ENCODE peak calls at places on chromosomes 5 and 9, in six cellular contexts. I, R, S, B, C and D are unnamed samples.
A peak's percentile ranks its signal among the peaks of the same experiment; 100 is the strongest.

GRCh38 chr5:124599048-124599973 is 147.1 kb downstream of the ZNF608 start:
- DNase-seq in I (peak; percentile 61), R (no peak), S (no peak), B (no peak), C (no peak), D (peak; percentile 54)

GRCh38 chr9:116156621-116157314 is 3.2 kb downstream of the PAPPA start:
- DNase-seq in I (peak; percentile 78), R (no peak), S (no peak), B (no peak), C (no peak), D (peak; percentile 93)

GRCh38 chr5:134438641-134439621 is 27.2 kb upstream of the CDKN2AIPNL start:
- DNase-seq in I (peak; percentile 98), R (no peak), S (no peak), B (peak; percentile 97), C (no peak), D (peak; percentile 100)

GRCh38 chr5:61051267-61051666 is 106.3 kb downstream of the NDUFAF2 start:
- DNase-seq in I (peak; percentile 73), R (no peak), S (no peak), B (peak; percentile 55), C (no peak), D (peak; percentile 51)

GRCh38 chr9:87834357-87834756 is 48.3 kb upstream of the SPATA31E1 start:
- DNase-seq in I (no peak), R (no peak), S (no peak), B (no peak), C (no peak), D (no peak)

GRCh38 chr9:7144265-7145046 is 386.7 kb downstream of the KDM4C start:
- DNase-seq in I (no peak), R (no peak), S (no peak), B (no peak), C (no peak), D (no peak)

GRCh38 chr5:86095106-86095505 is 522.6 kb upstream of the COX7C start:
- DNase-seq in I (no peak), R (no peak), S (no peak), B (no peak), C (no peak), D (no peak)

GRCh38 chr9:123373941-123374340 is 17.9 kb downstream of the CRB2 start:
- DNase-seq in I (no peak), R (no peak), S (no peak), B (no peak), C (no peak), D (no peak)

GRCh38 chr9:135480071-135480941 is 724 bp downstream of the PPP1R26 start:
- DNase-seq in I (peak; percentile 20), R (no peak), S (no peak), B (peak; percentile 52), C (no peak), D (no peak)